ENCODE peak calls at places on chromosomes 11 and 22, in four cellular contexts. U is GM12878, Y is HepG2, C is K562. I is an unnamed sample.

GRCh38 chr11:34208266-34209135 is 103.1 kb downstream of the NAT10 start:
- DNase-seq in U (no peak), Y (peak; percentile 43), C (peak; percentile 38), I (no peak)

GRCh38 chr11:45904309-45904915 is 2.7 kb downstream of the FREY1 start:
- DNase-seq in U (no peak), Y (no peak), C (peak; percentile 41), I (no peak)

GRCh38 chr11:78902771-78903507 is 328.3 kb upstream of the NARS2 start:
- DNase-seq in U (no peak), Y (no peak), C (peak; percentile 16), I (no peak)

GRCh38 chr11:59053387-59053786 is 32.7 kb upstream of the GLYATL1B start:
- DNase-seq in U (no peak), Y (peak; percentile 37), C (peak; percentile 37), I (peak; percentile 21)

GRCh38 chr11:115672999-115673411 is 168.8 kb upstream of the CADM1 start:
- DNase-seq in U (no peak), Y (no peak), C (no peak), I (no peak)

GRCh38 chr22:50177537-50178470 is 7.3 kb downstream of the PANX2 start:
- DNase-seq in U (no peak), Y (no peak), C (no peak), I (no peak)

GRCh38 chr22:33492210-33492651 is 428.0 kb downstream of the LARGE1 start:
- DNase-seq in U (no peak), Y (peak; percentile 23), C (no peak), I (peak; percentile 30)

GRCh38 chr22:37192741-37193140 is 4.7 kb upstream of the C1QTNF6 start:
- DNase-seq in U (no peak), Y (no peak), C (no peak), I (no peak)

GRCh38 chr11:86274503-86274902 is 27.5 kb upstream of the HIKESHI start:
- DNase-seq in U (no peak), Y (peak; percentile 5), C (no peak), I (peak; percentile 7)

GRCh38 chr11:62555464-62556092 is 9.0 kb upstream of the AHNAK start:
- DNase-seq in U (peak; percentile 92), Y (no peak), C (no peak), I (peak; percentile 43)

GRCh38 chr11:16946477-16947282 is 67.5 kb downstream of the PLEKHA7 start:
- DNase-seq in U (peak; percentile 72), Y (no peak), C (no peak), I (no peak)

GRCh38 chr11:44632466-44633123 is 67.1 kb downstream of the CD82 start:
- DNase-seq in U (no peak), Y (peak; percentile 49), C (peak; percentile 69), I (no peak)

GRCh38 chr11:103994111-103994510 is 42.3 kb upstream of the DDI1 start:
- DNase-seq in U (no peak), Y (no peak), C (no peak), I (no peak)

GRCh38 chr22:47352920-47353700 is 590.7 kb downstream of the TBC1D22A start:
- DNase-seq in U (no peak), Y (no peak), C (no peak), I (no peak)

GRCh38 chr11:1487091-1487850 is 692 bp upstream of the MOB2 start:
- DNase-seq in U (no peak), Y (no peak), C (no peak), I (no peak)

GRCh38 chr11:114147389-114148382 is 88.2 kb downstream of the ZBTB16 start:
- DNase-seq in U (no peak), Y (no peak), C (peak; percentile 33), I (no peak)

GRCh38 chr11:15591112-15591537 is 476.4 kb downstream of the INSC start:
- DNase-seq in U (no peak), Y (no peak), C (no peak), I (no peak)

GRCh38 chr22:22865311-22866072 is 22.1 kb upstream of the IGLL5 start:
- DNase-seq in U (no peak), Y (no peak), C (peak; percentile 42), I (no peak)

GRCh38 chr11:58530236-58530635 is 22.3 kb upstream of the OR5B21 start:
- DNase-seq in U (no peak), Y (no peak), C (no peak), I (no peak)

GRCh38 chr11:72732329-72732728 is 19.9 kb downstream of the ARAP1 start:
- DNase-seq in U (no peak), Y (no peak), C (no peak), I (no peak)

DNA sequence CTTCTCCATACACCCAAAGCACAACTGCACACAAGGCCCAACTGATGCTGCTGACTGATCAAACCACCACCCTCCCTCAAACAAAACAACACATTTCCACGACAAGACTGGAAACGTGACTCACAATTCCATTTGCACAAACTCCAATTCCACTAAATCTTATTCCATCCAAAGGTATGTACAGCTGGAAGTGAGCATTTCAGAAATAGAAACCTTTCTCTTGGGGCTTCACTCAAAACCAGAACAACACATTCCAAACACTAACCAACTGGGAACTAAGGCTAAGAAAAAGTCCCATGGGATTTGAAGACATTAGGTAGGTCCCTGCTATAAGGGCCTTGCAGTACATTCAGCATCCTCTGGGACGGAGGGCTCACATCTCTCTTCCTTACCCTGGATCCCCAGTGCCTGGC is 19.6 kb downstream of the MORC2 start:
- DNase-seq in U (no peak), Y (no peak), C (no peak), I (no peak)
- TF ChIP-seq MXI1 in U (no peak), Y (no peak), C (no peak), I (no peak)

GRCh38 chr11:108586600-108586999 is 7.0 kb downstream of the EXPH5 start:
- DNase-seq in U (no peak), Y (no peak), C (no peak), I (no peak)
- TF ChIP-seq JUND in U (no peak), Y (no peak), C (no peak), I (no peak)

DNA sequence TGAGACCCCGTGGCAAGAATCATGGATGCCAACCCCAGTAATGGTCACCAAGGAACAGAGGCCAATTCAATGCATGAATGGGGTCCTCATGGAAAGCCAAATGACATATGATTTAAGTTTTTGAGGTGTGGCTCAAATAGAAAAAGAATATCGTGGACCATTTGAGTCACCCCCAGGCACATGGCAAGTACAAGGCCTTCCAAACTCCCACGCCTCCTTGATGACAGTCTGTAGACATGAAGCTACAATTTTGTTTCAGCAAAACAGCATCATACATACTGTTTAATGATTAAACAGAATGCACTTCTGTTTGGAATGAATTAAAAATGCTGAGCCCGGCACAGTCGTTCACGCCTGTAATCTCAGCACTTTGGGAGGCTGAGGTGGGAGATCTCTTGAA is 7.4 kb downstream of the FADD start:
- DNase-seq in U (no peak), Y (no peak), C (no peak), I (no peak)
- TF ChIP-seq SIN3A in U (no peak), Y (no peak), C (no peak), I (no peak)

GRCh38 chr11:2519879-2520735 is 75.3 kb downstream of the KCNQ1 start:
- DNase-seq in U (no peak), Y (no peak), C (no peak), I (peak; percentile 23)
- TF ChIP-seq MXI1 in U (no peak), Y (no peak), C (no peak), I (no peak)

GRCh38 chr11:69306821-69307220 is 12.9 kb downstream of the MYEOV start:
- DNase-seq in U (no peak), Y (no peak), C (no peak), I (no peak)

GRCh38 chr11:69305885-69306540 is 12.1 kb downstream of the MYEOV start:
- DNase-seq in U (no peak), Y (no peak), C (no peak), I (no peak)

GRCh38 chr11:69308531-69308930 is 14.6 kb downstream of the MYEOV start:
- DNase-seq in U (no peak), Y (no peak), C (no peak), I (no peak)

GRCh38 chr11:69307871-69308381 is 14.0 kb downstream of the MYEOV start:
- DNase-seq in U (no peak), Y (no peak), C (no peak), I (no peak)

GRCh38 chr11:69307421-69307820 is 13.5 kb downstream of the MYEOV start:
- DNase-seq in U (no peak), Y (no peak), C (no peak), I (no peak)
- TF ChIP-seq JUND in U (no peak), Y (no peak), C (no peak), I (no peak)

DNA sequence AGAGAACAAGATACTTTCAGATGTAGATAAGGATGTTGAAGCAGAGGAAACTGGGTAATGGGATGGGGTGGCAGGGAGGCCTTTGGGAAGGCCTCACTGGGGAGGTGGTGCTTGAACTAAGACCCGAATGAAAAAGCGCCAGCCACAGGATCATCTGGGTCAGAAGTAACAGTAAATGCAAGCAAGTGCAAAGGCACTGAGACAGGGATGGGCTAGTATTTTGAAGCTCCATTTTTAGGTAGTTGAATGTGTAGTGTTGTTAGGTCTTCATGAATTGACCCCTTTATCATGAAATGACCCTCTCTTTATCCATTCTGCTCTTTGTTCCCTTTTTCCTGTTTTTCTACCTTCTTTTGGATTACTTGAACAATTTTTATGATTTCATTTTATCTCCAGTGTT is 6.2 kb upstream of the PACS1 start:
- DNase-seq in U (no peak), Y (no peak), C (no peak), I (no peak)
- TF ChIP-seq SIN3A in U (no peak), Y (no peak), C (no peak), I (no peak)

DNA sequence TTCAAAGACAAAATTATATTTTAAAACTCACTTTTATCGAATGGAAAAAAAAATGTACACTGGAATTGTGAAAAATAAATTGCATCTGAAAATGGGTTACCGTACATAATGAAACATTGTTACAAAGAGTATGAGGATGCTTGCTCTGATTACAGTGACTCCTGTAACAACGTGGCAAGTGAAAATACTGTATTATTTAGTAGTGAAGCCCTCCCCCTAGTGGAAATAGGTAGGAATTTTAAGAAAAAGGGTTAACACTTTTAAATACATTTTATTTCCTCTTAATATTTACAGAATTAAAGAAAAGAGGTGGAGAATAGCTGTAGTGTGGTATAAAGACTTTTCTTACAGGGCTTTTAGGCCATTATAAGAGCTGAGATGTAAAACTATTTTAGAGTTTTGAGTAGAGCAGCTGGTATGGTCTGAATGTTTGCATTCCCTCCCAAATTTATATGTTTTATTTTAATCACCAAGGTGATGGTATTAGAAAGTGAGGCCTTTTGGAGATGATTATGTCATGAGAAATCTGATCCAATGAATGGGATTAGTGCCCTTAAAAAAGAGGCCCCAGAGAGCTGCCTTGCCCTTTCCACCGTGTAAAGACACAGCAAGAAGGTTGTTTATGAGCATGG is 25.2 kb downstream of the FAM76B start:
- DNase-seq in U (no peak), Y (peak; percentile 47), C (peak; percentile 54), I (peak; percentile 42)
- TF ChIP-seq MXI1 in U (no peak), Y (no peak), C (no peak), I (peak; percentile 71)